ENCODE peak calls at places on chromosomes 3 and 15, in seven cellular contexts. R, N, G, T, K, F and V are unnamed samples.

GRCh38 chr3:177483182-177483967 is 286.1 kb upstream of the TBL1XR1 start:
- DNase-seq in K (no peak), R (peak), G (no peak), F (no peak), N (no peak), T (no peak), V (peak)

GRCh38 chr15:68552773-68553172 is 26.0 kb upstream of the CORO2B start:
- DNase-seq in T (no peak), K (no peak), G (no peak), F (peak), R (peak), N (no peak), V (peak)

GRCh38 chr3:31831526-31832034 is 149.5 kb downstream of the OSBPL10 start:
- DNase-seq in G (no peak), K (no peak), F (no peak), T (no peak), R (peak), N (no peak), V (no peak)

GRCh38 chr15:94395626-94396025 is 164.3 kb downstream of the MCTP2 start:
- DNase-seq in G (no peak), F (no peak), N (no peak), T (no peak), R (peak), K (no peak), V (no peak)

GRCh38 chr3:23202921-23203650 is at the start of gene UBE2E2:
- DNase-seq in T (peak), K (peak), G (peak), N (peak), R (peak), F (peak), V (no peak)

GRCh38 chr3:73611176-73611575 is 13.6 kb downstream of the PDZRN3 start:
- DNase-seq in K (no peak), T (no peak), R (no peak), G (no peak), F (no peak), N (no peak), V (no peak)

GRCh38 chr3:10935028-10935427 is 57.5 kb upstream of the SLC6A1 start:
- DNase-seq in G (no peak), R (no peak), F (no peak), T (no peak), K (no peak), N (no peak), V (no peak)

GRCh38 chr3:70526966-70527515 is 214.6 kb upstream of the MDFIC2 start:
- DNase-seq in K (no peak), N (no peak), G (no peak), T (no peak), F (no peak), R (no peak), V (no peak)

GRCh38 chr3:52695798-52696649 is 9.6 kb downstream of the GLT8D1 start:
- DNase-seq in R (no peak), K (no peak), G (no peak), F (no peak), T (no peak), N (no peak), V (no peak)